ENCODE peak calls at places on chromosome X, in five cellular contexts. Q is cardiac muscle cell, S is fibroblast of pulmonary artery, O is NB4, D is A549. M is an unnamed sample.

GRCh38 chrX:13430136-13430827 is 110.4 kb upstream of the ATXN3L start:
- DNase-seq in S (no peak), Q (no peak), D (peak), O (no peak), M (no peak)

GRCh38 chrX:152817082-152817744 is 13.3 kb downstream of the CETN2 start:
- DNase-seq in S (peak), D (peak), O (peak), Q (peak), M (peak)

GRCh38 chrX:13220916-13221315 is 98.9 kb downstream of the ATXN3L start:
- DNase-seq in Q (no peak), S (no peak), O (no peak), D (no peak), M (peak)

GRCh38 chrX:47499291-47499690 is 16.3 kb upstream of the ZNF41 start:
- DNase-seq in O (no peak), D (no peak), Q (no peak), S (no peak), M (no peak)

GRCh38 chrX:10922158-10922557 is 189.0 kb upstream of the HCCS start:
- DNase-seq in Q (no peak), S (peak), O (no peak), D (peak), M (no peak)

GRCh38 chrX:111728096-111728495 is 47.1 kb downstream of the ALG13 start:
- DNase-seq in D (no peak), O (no peak), S (no peak), Q (no peak), M (no peak)

GRCh38 chrX:107579956-107580355 is 48.4 kb upstream of the PRPS1 start:
- DNase-seq in O (peak), D (no peak), Q (no peak), S (no peak), M (no peak)

GRCh38 chrX:132292753-132293152 is 73.5 kb upstream of the RAP2C start:
- DNase-seq in Q (peak), D (peak), O (peak), S (peak), M (peak)

GRCh38 chrX:133670394-133670793 is 255.1 kb upstream of the GPC4 start:
- DNase-seq in S (peak), D (peak), O (peak), Q (peak), M (peak)

GRCh38 chrX:13938053-13938765 is 91.5 kb downstream of the GEMIN8 start:
- DNase-seq in S (peak), Q (peak), O (peak), D (peak), M (peak)

GRCh38 chrX:9988762-9989161 is 21.6 kb downstream of the CLDN34 start:
- DNase-seq in O (no peak), Q (no peak), S (peak), D (peak), M (peak)

GRCh38 chrX:2572740-2573139 is 72.0 kb upstream of the DHRSX start:
- DNase-seq in D (peak), Q (no peak), S (peak), O (no peak), M (no peak)

GRCh38 chrX:65667503-65668355 is at the start of gene MSN:
- DNase-seq in Q (peak), S (peak), D (peak), O (peak), M (peak)

GRCh38 chrX:154051210-154051810 is 31.6 kb upstream of the IRAK1 start:
- DNase-seq in D (peak), Q (peak), O (peak), S (peak), M (peak)

GRCh38 chrX:1009771-1010170 is 202.7 kb downstream of the CRLF2 start:
- DNase-seq in O (no peak), S (no peak), D (no peak), Q (no peak), M (no peak)

GRCh38 chrX:26442340-26442739 is 226.4 kb downstream of the MAGEB5 start:
- DNase-seq in S (peak), Q (peak), D (peak), O (peak), M (no peak)
- TF ChIP-seq CTCF in S (peak), Q (peak), D (no peak), O (peak), M (no peak)

DNA sequence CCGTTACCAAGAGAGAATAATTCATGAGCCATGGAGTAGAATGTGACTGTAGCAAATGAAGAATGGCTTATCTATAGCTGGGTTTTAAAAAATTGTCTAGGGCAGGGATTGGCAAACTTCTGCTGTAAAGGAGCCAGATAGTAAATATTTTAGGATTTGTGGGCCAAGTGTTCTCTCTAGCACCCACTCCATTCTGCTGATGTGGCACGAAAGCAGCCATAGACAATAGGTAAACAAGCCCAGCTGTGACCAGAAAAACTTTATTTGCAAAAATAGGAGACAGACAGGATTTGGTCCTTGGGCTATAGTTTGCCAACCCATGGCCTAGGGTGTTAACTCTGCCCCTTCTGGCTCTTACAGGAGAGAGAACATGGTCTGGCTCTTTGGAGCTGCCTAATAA is 127.2 kb downstream of the AKAP4 start:
- DNase-seq in D (no peak), Q (no peak), S (no peak), O (no peak), M (no peak)
- H3K4me3 ChIP-seq in D (no peak), Q (no peak), S (no peak), O (no peak), M (no peak)

GRCh38 chrX:129360175-129360574 is 163.1 kb downstream of the SMARCA1 start:
- DNase-seq in Q (peak), S (peak), O (peak), D (peak), M (peak)
- TF ChIP-seq CTCF in Q (peak), S (peak), O (no peak), D (peak), M (peak)

GRCh38 chrX:77922768-77923167 is 12.3 kb downstream of the ATP7A start:
- DNase-seq in O (no peak), Q (no peak), D (no peak), S (no peak), M (no peak)

GRCh38 chrX:77918568-77918967 is 8.1 kb downstream of the ATP7A start:
- DNase-seq in S (peak), O (no peak), D (no peak), Q (no peak), M (no peak)

GRCh38 chrX:77925764-77926163 is 15.3 kb downstream of the ATP7A start:
- DNase-seq in Q (no peak), D (no peak), O (no peak), S (no peak), M (no peak)

GRCh38 chrX:77924320-77924859 is 13.9 kb downstream of the ATP7A start:
- DNase-seq in Q (no peak), O (no peak), D (no peak), S (no peak), M (no peak)
- H3K4me3 ChIP-seq in Q (no peak), O (no peak), D (no peak), S (no peak), M (no peak)